ENCODE peak calls at places on chromosomes 13 and 19, in eight cellular contexts. P is heart right ventricle; L is OCI-LY7; M is DND-41; U is fibroblast of lung; C is RWPE1; S is effector memory CD4-positive, alpha-beta T cell; O is IMR-90. T is an unnamed sample.

GRCh38 chr13:72290962-72291681 is 424.1 kb upstream of the DACH1 start:
- DNase-seq in P (no peak), L (no peak), M (no peak), U (peak), C (peak), S (no peak), O (no peak), T (no peak)

GRCh38 chr19:51002542-51003311 is 1.3 kb upstream of the KLK8 start:
- DNase-seq in P (no peak), L (peak), M (peak), U (no peak), C (peak), S (peak), O (no peak), T (no peak)

GRCh38 chr19:39351537-39352037 is 9.4 kb downstream of the SAMD4B start:
- DNase-seq in P (no peak), L (peak), M (no peak), U (no peak), C (no peak), S (no peak), O (peak), T (no peak)

GRCh38 chr19:13929956-13930355 is 8.3 kb downstream of the PODNL1 start:
- DNase-seq in P (no peak), L (no peak), M (no peak), U (no peak), C (no peak), S (no peak), O (no peak), T (no peak)

GRCh38 chr19:2136796-2137195 is 14.6 kb downstream of the AP3D1 start:
- DNase-seq in P (no peak), L (no peak), M (no peak), U (no peak), C (no peak), S (no peak), O (no peak), T (no peak)

GRCh38 chr19:34576292-34576691 is 94.7 kb downstream of the WTIP start:
- DNase-seq in P (no peak), L (no peak), M (no peak), U (no peak), C (no peak), S (no peak), O (no peak), T (no peak)

GRCh38 chr19:42196011-42197001 is 21.2 kb downstream of the DEDD2 start:
- DNase-seq in P (no peak), L (no peak), M (no peak), U (no peak), C (no peak), S (no peak), O (no peak), T (no peak)

GRCh38 chr13:110301606-110302131 is 5.3 kb downstream of the COL4A1 start:
- DNase-seq in P (no peak), L (no peak), M (no peak), U (peak), C (no peak), S (no peak), O (peak), T (no peak)

GRCh38 chr13:73138276-73138950 is 79.6 kb downstream of the KLF5 start:
- DNase-seq in P (no peak), L (no peak), M (no peak), U (peak), C (peak), S (no peak), O (peak), T (no peak)

GRCh38 chr13:75256922-75257321 is 225.0 kb downstream of the TBC1D4 start:
- DNase-seq in P (no peak), L (no peak), M (no peak), U (peak), C (peak), S (no peak), O (no peak), T (no peak)

GRCh38 chr13:29594310-29594709 is 1.2 kb downstream of the SLC7A1 start:
- DNase-seq in P (no peak), L (peak), M (peak), U (peak), C (peak), S (no peak), O (peak), T (peak)

GRCh38 chr19:1651061-1651547 is 1.3 kb downstream of the TCF3 start:
- DNase-seq in P (no peak), L (peak), M (peak), U (peak), C (peak), S (peak), O (peak), T (peak)

GRCh38 chr13:38990693-38991092 is at the start of gene STOML3:
- DNase-seq in P (no peak), L (no peak), M (no peak), U (no peak), C (no peak), S (no peak), O (no peak), T (no peak)
- H3K27ac ChIP-seq in P (no peak), L (no peak), M (no peak), U (no peak), C (no peak), S (no peak), O (no peak), T (no peak)

GRCh38 chr19:48660854-48661731 is 11.7 kb downstream of the NTN5 start:
- DNase-seq in P (peak), L (peak), M (peak), U (peak), C (peak), S (peak), O (peak), T (peak)
- H3K27ac ChIP-seq in P (peak), L (peak), M (peak), U (peak), C (peak), S (peak), O (no peak), T (peak)

DNA sequence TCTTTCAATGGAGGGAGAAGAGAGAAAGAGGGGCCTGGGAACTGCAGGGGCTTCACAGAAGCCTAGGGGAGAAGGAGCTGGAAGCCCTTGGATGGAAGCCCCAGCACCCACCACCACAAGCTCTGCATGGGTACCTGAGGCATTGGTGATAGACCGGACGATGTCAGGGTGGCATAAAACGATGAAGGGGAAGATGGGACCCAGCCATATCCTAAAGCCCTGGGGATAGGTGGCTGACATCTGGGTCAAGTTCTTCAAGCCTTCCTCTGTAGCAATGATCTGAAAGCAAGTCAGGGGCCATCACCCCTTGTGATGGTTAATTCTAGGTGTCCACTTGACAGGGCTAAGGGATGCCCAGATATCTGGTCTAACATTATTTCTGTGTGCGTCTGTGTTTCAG is 11.2 kb upstream of the OR10H5 start:
- DNase-seq in P (no peak), L (no peak), M (no peak), U (no peak), C (no peak), S (no peak), O (no peak), T (no peak)
- H3K27ac ChIP-seq in P (no peak), L (no peak), M (no peak), U (no peak), C (no peak), S (no peak), O (no peak), T (no peak)

GRCh38 chr19:54573330-54573872 is at the start of gene LILRA2:
- DNase-seq in P (no peak), L (peak), M (no peak), U (no peak), C (no peak), S (no peak), O (no peak), T (no peak)
- H3K27ac ChIP-seq in P (no peak), L (peak), M (no peak), U (no peak), C (no peak), S (no peak), O (no peak), T (no peak)